ENCODE peak calls at places on chromosomes 7 and 10, in five cellular contexts. One of them, this sample, is unnamed.

GRCh38 chr10:17181751-17182150 is 19.7 kb downstream of the TRDMT1 start:
- DNase-seq in CD8-positive, alpha-beta memory T cell: no peak
- DNase-seq in T-helper 22 cell: no peak
- DNase-seq in endodermal cell: no peak
- DNase-seq in caudate nucleus: no peak
- DNase-seq in this sample: no peak

GRCh38 chr7:80681272-80681885 is 42.9 kb downstream of the CD36 start:
- DNase-seq in CD8-positive, alpha-beta memory T cell: no peak
- DNase-seq in T-helper 22 cell: no peak
- DNase-seq in endodermal cell: no peak
- DNase-seq in caudate nucleus: no peak
- DNase-seq in this sample: no peak

GRCh38 chr7:42315631-42316030 is 78.6 kb upstream of the GLI3 start:
- DNase-seq in CD8-positive, alpha-beta memory T cell: no peak
- DNase-seq in T-helper 22 cell: no peak
- DNase-seq in endodermal cell: no peak
- DNase-seq in caudate nucleus: no peak
- DNase-seq in this sample: no peak

GRCh38 chr10:93199221-93199681 is 125.6 kb downstream of the CYP26A1 start:
- DNase-seq in CD8-positive, alpha-beta memory T cell: no peak
- DNase-seq in T-helper 22 cell: no peak
- DNase-seq in endodermal cell: peak
- DNase-seq in caudate nucleus: no peak
- DNase-seq in this sample: peak

GRCh38 chr10:132397036-132397541 is at the start of gene PWWP2B:
- DNase-seq in CD8-positive, alpha-beta memory T cell: peak
- DNase-seq in T-helper 22 cell: peak
- DNase-seq in endodermal cell: no peak
- DNase-seq in caudate nucleus: no peak
- DNase-seq in this sample: no peak

GRCh38 chr7:35649711-35650110 is 45.2 kb downstream of the HERPUD2 start:
- DNase-seq in CD8-positive, alpha-beta memory T cell: no peak
- DNase-seq in T-helper 22 cell: no peak
- DNase-seq in endodermal cell: no peak
- DNase-seq in caudate nucleus: no peak
- DNase-seq in this sample: no peak

GRCh38 chr10:72310636-72311035 is 36.9 kb downstream of the DDIT4 start:
- DNase-seq in CD8-positive, alpha-beta memory T cell: no peak
- DNase-seq in T-helper 22 cell: no peak
- DNase-seq in endodermal cell: no peak
- DNase-seq in caudate nucleus: peak
- DNase-seq in this sample: no peak

GRCh38 chr7:108452707-108453106 is 3.5 kb downstream of the NRCAM start:
- DNase-seq in CD8-positive, alpha-beta memory T cell: peak
- DNase-seq in T-helper 22 cell: no peak
- DNase-seq in endodermal cell: no peak
- DNase-seq in caudate nucleus: no peak
- DNase-seq in this sample: peak

GRCh38 chr7:74627699-74628411 is 29.7 kb upstream of the GTF2I start:
- DNase-seq in CD8-positive, alpha-beta memory T cell: no peak
- DNase-seq in T-helper 22 cell: no peak
- DNase-seq in endodermal cell: peak
- DNase-seq in caudate nucleus: no peak
- DNase-seq in this sample: no peak

GRCh38 chr10:22651276-22651980 is 63.0 kb downstream of the PIP4K2A start:
- DNase-seq in CD8-positive, alpha-beta memory T cell: no peak
- DNase-seq in T-helper 22 cell: no peak
- DNase-seq in endodermal cell: no peak
- DNase-seq in caudate nucleus: no peak
- DNase-seq in this sample: no peak

GRCh38 chr7:28698744-28699291 is 259.3 kb downstream of the TRIL start:
- DNase-seq in CD8-positive, alpha-beta memory T cell: no peak
- DNase-seq in T-helper 22 cell: no peak
- DNase-seq in endodermal cell: no peak
- DNase-seq in caudate nucleus: no peak
- DNase-seq in this sample: no peak

GRCh38 chr7:30206942-30207341 is 72.2 kb downstream of the MTURN start:
- DNase-seq in CD8-positive, alpha-beta memory T cell: no peak
- DNase-seq in T-helper 22 cell: no peak
- DNase-seq in endodermal cell: no peak
- DNase-seq in caudate nucleus: no peak
- DNase-seq in this sample: no peak

GRCh38 chr7:15248514-15248913 is 313.3 kb downstream of the AGMO start:
- DNase-seq in CD8-positive, alpha-beta memory T cell: no peak
- DNase-seq in T-helper 22 cell: no peak
- DNase-seq in endodermal cell: no peak
- DNase-seq in caudate nucleus: no peak
- DNase-seq in this sample: no peak

GRCh38 chr7:158898025-158898424 is 41.7 kb downstream of the DYNC2I1 start:
- DNase-seq in CD8-positive, alpha-beta memory T cell: no peak
- DNase-seq in T-helper 22 cell: no peak
- DNase-seq in endodermal cell: no peak
- DNase-seq in caudate nucleus: no peak
- DNase-seq in this sample: no peak

GRCh38 chr10:96673318-96674099 is 46.8 kb downstream of the PIK3AP1 start:
- DNase-seq in CD8-positive, alpha-beta memory T cell: no peak
- DNase-seq in T-helper 22 cell: no peak
- DNase-seq in endodermal cell: no peak
- DNase-seq in caudate nucleus: no peak
- DNase-seq in this sample: peak

GRCh38 chr10:15419279-15419874 is 48.3 kb upstream of the FAM171A1 start:
- DNase-seq in CD8-positive, alpha-beta memory T cell: peak
- DNase-seq in T-helper 22 cell: no peak
- DNase-seq in endodermal cell: peak
- DNase-seq in caudate nucleus: no peak
- DNase-seq in this sample: peak

GRCh38 chr10:95325863-95326262 is 35.1 kb upstream of the PDLIM1 start:
- DNase-seq in CD8-positive, alpha-beta memory T cell: no peak
- DNase-seq in T-helper 22 cell: no peak
- DNase-seq in endodermal cell: no peak
- DNase-seq in caudate nucleus: no peak
- DNase-seq in this sample: no peak

GRCh38 chr7:1106063-1106782 is 18.3 kb downstream of the GPER1 start:
- DNase-seq in CD8-positive, alpha-beta memory T cell: no peak
- DNase-seq in T-helper 22 cell: no peak
- DNase-seq in endodermal cell: no peak
- DNase-seq in caudate nucleus: no peak
- DNase-seq in this sample: no peak

GRCh38 chr10:29102233-29102632 is 186.6 kb upstream of the LYZL1 start:
- DNase-seq in CD8-positive, alpha-beta memory T cell: no peak
- DNase-seq in T-helper 22 cell: no peak
- DNase-seq in endodermal cell: no peak
- DNase-seq in caudate nucleus: no peak
- DNase-seq in this sample: peak

GRCh38 chr7:73623798-73624668 is at the start of gene MLXIPL:
- DNase-seq in CD8-positive, alpha-beta memory T cell: peak
- DNase-seq in T-helper 22 cell: peak
- DNase-seq in endodermal cell: peak
- DNase-seq in caudate nucleus: no peak
- DNase-seq in this sample: no peak

GRCh38 chr10:49397036-49397999 is 1.4 kb upstream of the DRGX start:
- DNase-seq in CD8-positive, alpha-beta memory T cell: no peak
- DNase-seq in T-helper 22 cell: no peak
- DNase-seq in endodermal cell: peak
- DNase-seq in caudate nucleus: no peak
- DNase-seq in this sample: no peak

GRCh38 chr7:92366730-92367129 is 80.6 kb upstream of the GATAD1 start:
- DNase-seq in CD8-positive, alpha-beta memory T cell: no peak
- DNase-seq in T-helper 22 cell: no peak
- DNase-seq in endodermal cell: no peak
- DNase-seq in caudate nucleus: no peak
- DNase-seq in this sample: no peak

GRCh38 chr7:3289996-3290395 is 11.1 kb upstream of the SDK1 start:
- DNase-seq in CD8-positive, alpha-beta memory T cell: no peak
- DNase-seq in T-helper 22 cell: no peak
- DNase-seq in endodermal cell: peak
- DNase-seq in caudate nucleus: no peak
- DNase-seq in this sample: no peak

GRCh38 chr10:7915923-7916322 is 97.6 kb downstream of the TAF3 start:
- DNase-seq in CD8-positive, alpha-beta memory T cell: no peak
- DNase-seq in T-helper 22 cell: no peak
- DNase-seq in endodermal cell: no peak
- DNase-seq in caudate nucleus: no peak
- DNase-seq in this sample: no peak

This sample was measured in putamen.